ENCODE peak calls at places on chromosome 21, in ten cellular contexts. M is GM13977, V is Peyer's patch, J is left ventricle myocardium superior, S is activated T-cell treated with anti-CD3 and anti-CD28 coated beads for 24 hours, U is KG1, L is DMS79 treated with DMSO at 0.1 percent for 48 hours, O is right cardiac atrium, K is dorsolateral prefrontal cortex, D is C1 segment of cervical spinal cord. T is an unnamed sample.

GRCh38 chr21:42579456-42580075 is 65.9 kb downstream of the SLC37A1 start:
- DNase-seq in M (no peak), V (peak; percentile 42), J (no peak), S (no peak), U (no peak), L (no peak), O (no peak), K (peak; percentile 26), D (no peak), T (no peak)

GRCh38 chr21:36816556-36817130 is 117.7 kb downstream of the SIM2 start:
- DNase-seq in M (no peak), V (no peak), J (no peak), S (no peak), U (no peak), L (no peak), O (no peak), K (no peak), D (no peak), T (no peak)

GRCh38 chr21:45643021-45643980 is at the start of gene PCBP3:
- DNase-seq in M (peak; percentile 97), V (peak; percentile 99), J (peak; percentile 97), S (peak; percentile 94), U (peak; percentile 86), L (peak; percentile 80), O (peak; percentile 98), K (peak; percentile 94), D (peak; percentile 88), T (no peak)

GRCh38 chr21:30718239-30718909 is at the start of gene KRTAP21-3:
- DNase-seq in M (no peak), V (no peak), J (no peak), S (no peak), U (no peak), L (no peak), O (no peak), K (no peak), D (no peak), T (peak; percentile 91)

GRCh38 chr21:39000496-39000895 is 182.8 kb downstream of the PSMG1 start:
- DNase-seq in M (no peak), V (no peak), J (no peak), S (no peak), U (no peak), L (no peak), O (no peak), K (no peak), D (no peak), T (peak; percentile 68)

GRCh38 chr21:17105972-17106371 is 406.9 kb upstream of the CXADR start:
- DNase-seq in M (no peak), V (no peak), J (no peak), S (no peak), U (no peak), L (no peak), O (no peak), K (no peak), D (no peak), T (no peak)

GRCh38 chr21:27269646-27270045 is 302.8 kb upstream of the ADAMTS5 start:
- DNase-seq in M (no peak), V (no peak), J (no peak), S (no peak), U (no peak), L (no peak), O (no peak), K (no peak), D (no peak), T (peak; percentile 86)

GRCh38 chr21:44914176-44914874 is 6.4 kb downstream of the ITGB2 start:
- DNase-seq in M (peak; percentile 65), V (peak; percentile 83), J (peak; percentile 50), S (no peak), U (peak; percentile 35), L (no peak), O (peak; percentile 69), K (no peak), D (no peak), T (no peak)

GRCh38 chr21:39595465-39595864 is 17.3 kb upstream of the B3GALT5 start:
- DNase-seq in M (no peak), V (no peak), J (no peak), S (no peak), U (no peak), L (no peak), O (no peak), K (no peak), D (no peak), T (no peak)

GRCh38 chr21:44699502-44700001 is 2.6 kb downstream of the KRTAP10-12 start:
- DNase-seq in M (peak; percentile 12), V (no peak), J (no peak), S (no peak), U (no peak), L (no peak), O (no peak), K (no peak), D (no peak), T (no peak)

GRCh38 chr21:27108228-27108627 is 141.3 kb upstream of the ADAMTS5 start:
- DNase-seq in M (no peak), V (no peak), J (no peak), S (no peak), U (no peak), L (no peak), O (no peak), K (no peak), D (no peak), T (no peak)

GRCh38 chr21:44966135-44967081 is 26.6 kb downstream of the SLX9 start:
- DNase-seq in M (no peak), V (no peak), J (peak; percentile 86), S (no peak), U (peak; percentile 42), L (peak; percentile 81), O (peak; percentile 89), K (no peak), D (no peak), T (no peak)

GRCh38 chr21:26351661-26352060 is 181.1 kb upstream of the APP start:
- DNase-seq in M (no peak), V (no peak), J (no peak), S (no peak), U (no peak), L (no peak), O (no peak), K (no peak), D (no peak), T (no peak)

GRCh38 chr21:36535618-36536241 is 55.8 kb upstream of the CLDN14 start:
- DNase-seq in M (peak; percentile 75), V (no peak), J (no peak), S (no peak), U (no peak), L (no peak), O (no peak), K (no peak), D (no peak), T (no peak)

GRCh38 chr21:25640671-25641292 is 1.7 kb downstream of the JAM2 start:
- DNase-seq in M (no peak), V (no peak), J (no peak), S (no peak), U (no peak), L (no peak), O (no peak), K (no peak), D (no peak), T (no peak)

GRCh38 chr21:46551636-46552241 is 53.1 kb downstream of the S100B start:
- DNase-seq in M (peak; percentile 56), V (peak; percentile 60), J (peak; percentile 49), S (peak; percentile 26), U (no peak), L (no peak), O (peak; percentile 71), K (no peak), D (no peak), T (no peak)